ENCODE peak calls at places on chromosomes 7 and 10, in five cellular contexts. Q, J, S, N and E are unnamed samples.

GRCh38 chr7:30142710-30143109 is 7.9 kb downstream of the MTURN start:
- DNase-seq in Q (no peak), J (peak), S (no peak), N (peak), E (no peak)

GRCh38 chr7:127819975-127820778 is 168.2 kb downstream of the SND1 start:
- DNase-seq in Q (no peak), J (peak), S (no peak), N (no peak), E (no peak)

GRCh38 chr10:123402656-123403055 is 248.5 kb downstream of the BUB3 start:
- DNase-seq in Q (no peak), J (no peak), S (no peak), N (no peak), E (no peak)

GRCh38 chr10:5557040-5557721 is 32.4 kb downstream of the CALML3 start:
- DNase-seq in Q (no peak), J (no peak), S (no peak), N (no peak), E (no peak)

GRCh38 chr7:159102681-159103381 is 41.8 kb downstream of the VIPR2 start:
- DNase-seq in Q (no peak), J (no peak), S (no peak), N (no peak), E (no peak)

GRCh38 chr10:44399478-44400451 is 14.9 kb upstream of the CXCL12 start:
- DNase-seq in Q (no peak), J (no peak), S (no peak), N (no peak), E (no peak)

GRCh38 chr10:92830478-92831389 is 17.6 kb upstream of the EXOC6 start:
- DNase-seq in Q (no peak), J (no peak), S (no peak), N (no peak), E (no peak)

GRCh38 chr7:65448824-65449504 is 75.3 kb downstream of the ZNF92 start:
- DNase-seq in Q (no peak), J (peak), S (no peak), N (no peak), E (no peak)

GRCh38 chr10:131774618-131775443 is 126.0 kb upstream of the PPP2R2D start:
- DNase-seq in Q (peak), J (no peak), S (no peak), N (no peak), E (no peak)

GRCh38 chr10:124550305-124551034 is 88.8 kb downstream of the LHPP start:
- DNase-seq in Q (no peak), J (no peak), S (no peak), N (no peak), E (no peak)

GRCh38 chr10:119541046-119541445 is 1.5 kb downstream of the RGS10 start:
- DNase-seq in Q (no peak), J (peak), S (no peak), N (peak), E (no peak)

GRCh38 chr7:102273749-102274712 is 12.6 kb upstream of the SH2B2 start:
- DNase-seq in Q (no peak), J (peak), S (no peak), N (peak), E (no peak)